ENCODE peak calls at places on chromosomes 11 and 22, in nine cellular contexts. One of them, this sample, is unnamed.

GRCh38 chr11:123707606-123708205 is 33.8 kb downstream of the ZNF202 start:
- DNase-seq in OCI-LY7: peak; percentile 26
- DNase-seq in MM.1S: peak; percentile 57
- DNase-seq in neural progenitor cell: peak; percentile 79
- DNase-seq in HCT116: peak; percentile 57
- DNase-seq in GM23338: peak; percentile 85
- DNase-seq in hepatocyte: peak; percentile 81
- DNase-seq in PC-3: peak; percentile 89
- DNase-seq in SK-N-SH: peak; percentile 70
- DNase-seq in this sample: peak; percentile 81

GRCh38 chr11:86954288-86955110 is 696 bp downstream of the FZD4 start:
- DNase-seq in OCI-LY7: no peak
- DNase-seq in MM.1S: no peak
- DNase-seq in neural progenitor cell: peak; percentile 68
- DNase-seq in HCT116: no peak
- DNase-seq in GM23338: peak; percentile 76
- DNase-seq in hepatocyte: no peak
- DNase-seq in PC-3: no peak
- DNase-seq in SK-N-SH: peak; percentile 71
- DNase-seq in this sample: peak; percentile 59

GRCh38 chr22:31451709-31452571 is 37.7 kb downstream of the EIF4ENIF1 start:
- DNase-seq in OCI-LY7: peak; percentile 67
- DNase-seq in MM.1S: peak; percentile 37
- DNase-seq in neural progenitor cell: peak; percentile 51
- DNase-seq in HCT116: peak; percentile 21
- DNase-seq in GM23338: peak; percentile 67
- DNase-seq in hepatocyte: peak; percentile 28
- DNase-seq in PC-3: peak; percentile 69
- DNase-seq in SK-N-SH: peak; percentile 27
- DNase-seq in this sample: peak; percentile 73

GRCh38 chr11:133082851-133083488 is 449.3 kb downstream of the OPCML start:
- DNase-seq in OCI-LY7: no peak
- DNase-seq in MM.1S: peak; percentile 59
- DNase-seq in neural progenitor cell: peak; percentile 89
- DNase-seq in HCT116: no peak
- DNase-seq in GM23338: peak; percentile 83
- DNase-seq in hepatocyte: peak; percentile 88
- DNase-seq in PC-3: no peak
- DNase-seq in SK-N-SH: peak; percentile 95
- DNase-seq in this sample: peak; percentile 76

GRCh38 chr11:26741036-26741435 is 19.2 kb upstream of the SLC5A12 start:
- DNase-seq in OCI-LY7: no peak
- DNase-seq in MM.1S: no peak
- DNase-seq in neural progenitor cell: peak; percentile 56
- DNase-seq in HCT116: no peak
- DNase-seq in GM23338: no peak
- DNase-seq in hepatocyte: no peak
- DNase-seq in PC-3: no peak
- DNase-seq in SK-N-SH: no peak
- DNase-seq in this sample: peak; percentile 78

GRCh38 chr11:2521081-2521480 is 76.3 kb downstream of the KCNQ1 start:
- DNase-seq in OCI-LY7: no peak
- DNase-seq in MM.1S: no peak
- DNase-seq in neural progenitor cell: peak; percentile 1
- DNase-seq in HCT116: no peak
- DNase-seq in GM23338: no peak
- DNase-seq in hepatocyte: no peak
- DNase-seq in PC-3: no peak
- DNase-seq in SK-N-SH: no peak
- DNase-seq in this sample: no peak

GRCh38 chr22:47676685-47677084 is 914.2 kb downstream of the TBC1D22A start:
- DNase-seq in OCI-LY7: no peak
- DNase-seq in MM.1S: no peak
- DNase-seq in neural progenitor cell: no peak
- DNase-seq in HCT116: no peak
- DNase-seq in GM23338: no peak
- DNase-seq in hepatocyte: no peak
- DNase-seq in PC-3: no peak
- DNase-seq in SK-N-SH: no peak
- DNase-seq in this sample: no peak

GRCh38 chr22:39348909-39349505 is 784 bp upstream of the SYNGR1 start:
- DNase-seq in OCI-LY7: no peak
- DNase-seq in MM.1S: no peak
- DNase-seq in neural progenitor cell: peak; percentile 25
- DNase-seq in HCT116: no peak
- DNase-seq in GM23338: no peak
- DNase-seq in hepatocyte: peak; percentile 35
- DNase-seq in PC-3: no peak
- DNase-seq in SK-N-SH: peak; percentile 66
- DNase-seq in this sample: no peak

GRCh38 chr22:30310881-30311771 is 15.6 kb downstream of the TBC1D10A start:
- DNase-seq in OCI-LY7: no peak
- DNase-seq in MM.1S: no peak
- DNase-seq in neural progenitor cell: no peak
- DNase-seq in HCT116: no peak
- DNase-seq in GM23338: no peak
- DNase-seq in hepatocyte: no peak
- DNase-seq in PC-3: peak; percentile 58
- DNase-seq in SK-N-SH: no peak
- DNase-seq in this sample: peak; percentile 84

GRCh38 chr22:44539467-44540063 is 41.5 kb upstream of the RTL6 start:
- DNase-seq in OCI-LY7: no peak
- DNase-seq in MM.1S: no peak
- DNase-seq in neural progenitor cell: no peak
- DNase-seq in HCT116: no peak
- DNase-seq in GM23338: no peak
- DNase-seq in hepatocyte: no peak
- DNase-seq in PC-3: no peak
- DNase-seq in SK-N-SH: no peak
- DNase-seq in this sample: no peak

GRCh38 chr11:134349109-134349801 is 17.5 kb downstream of the GLB1L2 start:
- DNase-seq in OCI-LY7: no peak
- DNase-seq in MM.1S: no peak
- DNase-seq in neural progenitor cell: no peak
- DNase-seq in HCT116: no peak
- DNase-seq in GM23338: no peak
- DNase-seq in hepatocyte: no peak
- DNase-seq in PC-3: no peak
- DNase-seq in SK-N-SH: no peak
- DNase-seq in this sample: no peak

GRCh38 chr22:47043835-47044721 is 281.6 kb downstream of the TBC1D22A start:
- DNase-seq in OCI-LY7: no peak
- DNase-seq in MM.1S: no peak
- DNase-seq in neural progenitor cell: peak; percentile 42
- DNase-seq in HCT116: no peak
- DNase-seq in GM23338: peak; percentile 49
- DNase-seq in hepatocyte: peak; percentile 30
- DNase-seq in PC-3: no peak
- DNase-seq in SK-N-SH: no peak
- DNase-seq in this sample: peak; percentile 42

GRCh38 chr11:1049431-1049891 is 12.9 kb upstream of the MUC6 start:
- DNase-seq in OCI-LY7: no peak
- DNase-seq in MM.1S: no peak
- DNase-seq in neural progenitor cell: no peak
- DNase-seq in HCT116: no peak
- DNase-seq in GM23338: no peak
- DNase-seq in hepatocyte: no peak
- DNase-seq in PC-3: no peak
- DNase-seq in SK-N-SH: no peak
- DNase-seq in this sample: no peak
- TF ChIP-seq EZH2phosphoT487 in OCI-LY7: no peak
- TF ChIP-seq EZH2phosphoT487 in MM.1S: no peak
- TF ChIP-seq EZH2phosphoT487 in neural progenitor cell: no peak
- TF ChIP-seq EZH2phosphoT487 in HCT116: no peak
- TF ChIP-seq EZH2phosphoT487 in GM23338: no peak
- TF ChIP-seq EZH2phosphoT487 in hepatocyte: no peak
- TF ChIP-seq EZH2phosphoT487 in PC-3: no peak
- TF ChIP-seq EZH2phosphoT487 in SK-N-SH: no peak
- TF ChIP-seq EZH2phosphoT487 in this sample: no peak

GRCh38 chr22:50481045-50481439 is 301 bp upstream of the ADM2 start:
- DNase-seq in OCI-LY7: no peak
- DNase-seq in MM.1S: no peak
- DNase-seq in neural progenitor cell: peak; percentile 51
- DNase-seq in HCT116: no peak
- DNase-seq in GM23338: peak; percentile 57
- DNase-seq in hepatocyte: no peak
- DNase-seq in PC-3: no peak
- DNase-seq in SK-N-SH: no peak
- DNase-seq in this sample: no peak
- TF ChIP-seq EZH2phosphoT487 in OCI-LY7: no peak
- TF ChIP-seq EZH2phosphoT487 in MM.1S: no peak
- TF ChIP-seq EZH2phosphoT487 in neural progenitor cell: peak; percentile 84
- TF ChIP-seq EZH2phosphoT487 in HCT116: no peak
- TF ChIP-seq EZH2phosphoT487 in GM23338: no peak
- TF ChIP-seq EZH2phosphoT487 in hepatocyte: no peak
- TF ChIP-seq EZH2phosphoT487 in PC-3: no peak
- TF ChIP-seq EZH2phosphoT487 in SK-N-SH: no peak
- TF ChIP-seq EZH2phosphoT487 in this sample: no peak

GRCh38 chr11:13669544-13670488 is 1.3 kb downstream of the FAR1 start:
- DNase-seq in OCI-LY7: peak; percentile 11
- DNase-seq in MM.1S: no peak
- DNase-seq in neural progenitor cell: no peak
- DNase-seq in HCT116: no peak
- DNase-seq in GM23338: no peak
- DNase-seq in hepatocyte: no peak
- DNase-seq in PC-3: no peak
- DNase-seq in SK-N-SH: no peak
- DNase-seq in this sample: peak; percentile 48
- TF ChIP-seq EZH2phosphoT487 in OCI-LY7: no peak
- TF ChIP-seq EZH2phosphoT487 in MM.1S: no peak
- TF ChIP-seq EZH2phosphoT487 in neural progenitor cell: no peak
- TF ChIP-seq EZH2phosphoT487 in HCT116: no peak
- TF ChIP-seq EZH2phosphoT487 in GM23338: no peak
- TF ChIP-seq EZH2phosphoT487 in hepatocyte: no peak
- TF ChIP-seq EZH2phosphoT487 in PC-3: no peak
- TF ChIP-seq EZH2phosphoT487 in SK-N-SH: no peak
- TF ChIP-seq EZH2phosphoT487 in this sample: no peak

GRCh38 chr11:83004855-83005556 is 66.7 kb downstream of the RAB30 start:
- DNase-seq in OCI-LY7: no peak
- DNase-seq in MM.1S: no peak
- DNase-seq in neural progenitor cell: no peak
- DNase-seq in HCT116: no peak
- DNase-seq in GM23338: no peak
- DNase-seq in hepatocyte: no peak
- DNase-seq in PC-3: peak; percentile 62
- DNase-seq in SK-N-SH: no peak
- DNase-seq in this sample: no peak
- TF ChIP-seq EZH2phosphoT487 in OCI-LY7: no peak
- TF ChIP-seq EZH2phosphoT487 in MM.1S: no peak
- TF ChIP-seq EZH2phosphoT487 in neural progenitor cell: no peak
- TF ChIP-seq EZH2phosphoT487 in HCT116: no peak
- TF ChIP-seq EZH2phosphoT487 in GM23338: no peak
- TF ChIP-seq EZH2phosphoT487 in hepatocyte: no peak
- TF ChIP-seq EZH2phosphoT487 in PC-3: no peak
- TF ChIP-seq EZH2phosphoT487 in SK-N-SH: no peak
- TF ChIP-seq EZH2phosphoT487 in this sample: no peak

DNA sequence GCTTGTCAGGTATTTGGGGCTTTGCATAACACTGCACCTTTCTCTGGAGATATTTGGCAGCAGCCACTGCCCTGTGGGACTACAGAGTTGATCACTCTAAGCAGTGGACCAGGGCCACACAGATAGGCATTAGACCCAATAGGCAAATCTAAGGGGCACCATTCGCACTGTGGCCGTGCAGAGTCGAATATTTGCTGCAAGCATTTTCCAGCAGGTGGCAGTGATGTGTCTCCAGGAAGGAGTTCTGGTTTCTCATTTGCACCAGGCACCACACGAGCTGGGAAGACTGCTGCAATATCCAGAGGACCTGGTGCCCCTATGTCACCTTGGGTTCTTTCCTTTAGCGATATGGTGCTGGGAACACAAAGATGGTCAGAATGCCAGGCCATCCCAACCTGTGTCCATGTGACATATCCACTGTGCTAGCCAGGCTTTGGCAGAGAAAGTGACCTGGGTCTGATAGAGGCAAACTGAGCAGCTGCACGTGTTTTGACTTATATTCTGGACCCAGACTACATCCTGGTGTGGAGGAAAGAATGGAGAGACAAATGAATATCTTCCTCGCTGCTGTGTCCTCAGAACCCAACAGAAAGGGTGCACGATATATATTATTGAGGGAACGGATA is 318.7 kb downstream of the BUD13 start:
- DNase-seq in OCI-LY7: peak; percentile 41
- DNase-seq in MM.1S: peak; percentile 41
- DNase-seq in neural progenitor cell: peak; percentile 60
- DNase-seq in HCT116: no peak
- DNase-seq in GM23338: peak; percentile 80
- DNase-seq in hepatocyte: peak; percentile 71
- DNase-seq in PC-3: peak; percentile 52
- DNase-seq in SK-N-SH: peak; percentile 37
- DNase-seq in this sample: peak; percentile 68
- TF ChIP-seq EZH2phosphoT487 in OCI-LY7: no peak
- TF ChIP-seq EZH2phosphoT487 in MM.1S: no peak
- TF ChIP-seq EZH2phosphoT487 in neural progenitor cell: no peak
- TF ChIP-seq EZH2phosphoT487 in HCT116: no peak
- TF ChIP-seq EZH2phosphoT487 in GM23338: no peak
- TF ChIP-seq EZH2phosphoT487 in hepatocyte: no peak
- TF ChIP-seq EZH2phosphoT487 in PC-3: no peak
- TF ChIP-seq EZH2phosphoT487 in SK-N-SH: no peak
- TF ChIP-seq EZH2phosphoT487 in this sample: no peak

DNA sequence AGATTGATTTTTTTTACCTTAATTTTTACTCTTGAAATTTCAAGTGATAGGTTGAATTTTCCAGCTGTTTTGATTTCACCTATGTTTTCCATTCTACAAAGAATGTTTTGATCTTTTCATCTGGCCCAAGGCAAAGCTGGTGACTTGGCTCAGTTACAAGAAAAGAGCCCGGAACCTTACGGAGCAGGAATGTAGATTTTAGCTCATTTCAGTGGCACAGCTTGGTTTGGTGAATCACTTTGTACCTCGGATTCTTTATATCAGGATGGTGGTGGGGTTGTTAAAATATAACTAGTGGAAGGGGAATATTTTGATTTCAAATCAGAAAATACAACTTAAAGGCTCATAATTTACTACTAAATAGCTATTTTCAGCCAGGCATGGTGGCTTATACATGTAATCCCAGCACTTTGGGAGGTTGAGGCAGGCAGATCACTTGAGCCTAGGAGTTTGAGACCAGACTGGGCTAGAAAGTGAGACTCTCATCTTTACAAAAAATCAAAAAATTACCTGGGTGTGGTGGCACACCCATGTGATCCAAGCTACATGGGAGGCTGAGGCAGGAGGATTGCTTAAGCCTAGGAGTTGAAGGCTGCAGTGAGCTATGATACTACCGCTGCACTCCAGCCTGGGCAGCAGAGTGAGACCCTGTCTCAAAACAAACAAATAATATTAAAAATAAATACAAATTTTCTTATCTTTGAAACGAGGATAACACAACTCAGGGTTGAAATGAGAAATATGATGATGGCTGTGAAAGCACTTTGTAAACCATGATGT is 9.4 kb upstream of the GRIK4 start:
- DNase-seq in OCI-LY7: no peak
- DNase-seq in MM.1S: no peak
- DNase-seq in neural progenitor cell: no peak
- DNase-seq in HCT116: no peak
- DNase-seq in GM23338: no peak
- DNase-seq in hepatocyte: no peak
- DNase-seq in PC-3: no peak
- DNase-seq in SK-N-SH: no peak
- DNase-seq in this sample: no peak
- TF ChIP-seq EZH2phosphoT487 in OCI-LY7: no peak
- TF ChIP-seq EZH2phosphoT487 in MM.1S: no peak
- TF ChIP-seq EZH2phosphoT487 in neural progenitor cell: no peak
- TF ChIP-seq EZH2phosphoT487 in HCT116: no peak
- TF ChIP-seq EZH2phosphoT487 in GM23338: no peak
- TF ChIP-seq EZH2phosphoT487 in hepatocyte: no peak
- TF ChIP-seq EZH2phosphoT487 in PC-3: no peak
- TF ChIP-seq EZH2phosphoT487 in SK-N-SH: no peak
- TF ChIP-seq EZH2phosphoT487 in this sample: no peak

GRCh38 chr11:16169946-16170345 is 186.4 kb downstream of the SOX6 start:
- DNase-seq in OCI-LY7: no peak
- DNase-seq in MM.1S: no peak
- DNase-seq in neural progenitor cell: peak; percentile 48
- DNase-seq in HCT116: no peak
- DNase-seq in GM23338: peak; percentile 28
- DNase-seq in hepatocyte: no peak
- DNase-seq in PC-3: no peak
- DNase-seq in SK-N-SH: peak; percentile 35
- DNase-seq in this sample: peak; percentile 33
- TF ChIP-seq EZH2phosphoT487 in OCI-LY7: no peak
- TF ChIP-seq EZH2phosphoT487 in MM.1S: no peak
- TF ChIP-seq EZH2phosphoT487 in neural progenitor cell: no peak
- TF ChIP-seq EZH2phosphoT487 in HCT116: no peak
- TF ChIP-seq EZH2phosphoT487 in GM23338: no peak
- TF ChIP-seq EZH2phosphoT487 in hepatocyte: no peak
- TF ChIP-seq EZH2phosphoT487 in PC-3: no peak
- TF ChIP-seq EZH2phosphoT487 in SK-N-SH: no peak
- TF ChIP-seq EZH2phosphoT487 in this sample: no peak

This sample was measured in GM23248.